ENCODE peak calls at places on chromosomes 7 and 10, in six cellular contexts. One of them, this sample, is unnamed.

GRCh38 chr7:91892821-91893340 is 12.4 kb upstream of the MTERF1 start:
- DNase-seq in mammary epithelial cell: peak
- DNase-seq in DND-41: no peak
- DNase-seq in GM06990: no peak
- DNase-seq in OCI-LY7: no peak
- DNase-seq in GM20000: no peak
- DNase-seq in this sample: no peak

GRCh38 chr7:29091722-29092121 is 54.6 kb downstream of the CPVL start:
- DNase-seq in GM06990: peak
- DNase-seq in mammary epithelial cell: peak
- DNase-seq in OCI-LY7: no peak
- DNase-seq in GM20000: peak
- DNase-seq in DND-41: no peak
- DNase-seq in this sample: peak

GRCh38 chr7:137169282-137169698 is 174.2 kb downstream of the PTN start:
- DNase-seq in DND-41: no peak
- DNase-seq in mammary epithelial cell: peak
- DNase-seq in OCI-LY7: peak
- DNase-seq in GM06990: no peak
- DNase-seq in GM20000: no peak
- DNase-seq in this sample: peak

GRCh38 chr7:80548790-80549530 is 37.1 kb upstream of the GNAT3 start:
- DNase-seq in DND-41: no peak
- DNase-seq in OCI-LY7: no peak
- DNase-seq in GM06990: no peak
- DNase-seq in mammary epithelial cell: no peak
- DNase-seq in GM20000: no peak
- DNase-seq in this sample: no peak

GRCh38 chr7:87599336-87599735 is 1.3 kb downstream of the ABCB1 start:
- DNase-seq in OCI-LY7: peak
- DNase-seq in DND-41: no peak
- DNase-seq in mammary epithelial cell: no peak
- DNase-seq in GM20000: peak
- DNase-seq in GM06990: peak
- DNase-seq in this sample: peak

GRCh38 chr7:75054744-75055527 is 18.7 kb downstream of the RCC1L start:
- DNase-seq in mammary epithelial cell: peak
- DNase-seq in DND-41: no peak
- DNase-seq in GM20000: no peak
- DNase-seq in OCI-LY7: no peak
- DNase-seq in GM06990: no peak
- DNase-seq in this sample: no peak

GRCh38 chr10:120279196-120279595 is 177.8 kb upstream of the PLPP4 start:
- DNase-seq in mammary epithelial cell: no peak
- DNase-seq in OCI-LY7: no peak
- DNase-seq in DND-41: no peak
- DNase-seq in GM20000: no peak
- DNase-seq in GM06990: no peak
- DNase-seq in this sample: no peak

GRCh38 chr7:100684534-100685042 is 9.5 kb downstream of the GIGYF1 start:
- DNase-seq in mammary epithelial cell: no peak
- DNase-seq in DND-41: no peak
- DNase-seq in GM06990: no peak
- DNase-seq in GM20000: peak
- DNase-seq in OCI-LY7: no peak
- DNase-seq in this sample: no peak

GRCh38 chr10:32318476-32318896 is 28.5 kb downstream of the EPC1 start:
- DNase-seq in GM06990: peak
- DNase-seq in GM20000: peak
- DNase-seq in DND-41: no peak
- DNase-seq in mammary epithelial cell: no peak
- DNase-seq in OCI-LY7: peak
- DNase-seq in this sample: peak

GRCh38 chr10:110358869-110359629 is 54.3 kb upstream of the SMNDC1 start:
- DNase-seq in GM06990: no peak
- DNase-seq in GM20000: no peak
- DNase-seq in mammary epithelial cell: peak
- DNase-seq in OCI-LY7: peak
- DNase-seq in DND-41: no peak
- DNase-seq in this sample: no peak

GRCh38 chr10:129400426-129400825 is 66.6 kb upstream of the MGMT start:
- DNase-seq in mammary epithelial cell: no peak
- DNase-seq in GM20000: no peak
- DNase-seq in GM06990: no peak
- DNase-seq in OCI-LY7: no peak
- DNase-seq in DND-41: no peak
- DNase-seq in this sample: no peak
- TF ChIP-seq CTCF in mammary epithelial cell: no peak
- TF ChIP-seq CTCF in GM20000: no peak
- TF ChIP-seq CTCF in GM06990: no peak
- TF ChIP-seq CTCF in OCI-LY7: no peak
- TF ChIP-seq CTCF in DND-41: no peak
- TF ChIP-seq CTCF in this sample: no peak

DNA sequence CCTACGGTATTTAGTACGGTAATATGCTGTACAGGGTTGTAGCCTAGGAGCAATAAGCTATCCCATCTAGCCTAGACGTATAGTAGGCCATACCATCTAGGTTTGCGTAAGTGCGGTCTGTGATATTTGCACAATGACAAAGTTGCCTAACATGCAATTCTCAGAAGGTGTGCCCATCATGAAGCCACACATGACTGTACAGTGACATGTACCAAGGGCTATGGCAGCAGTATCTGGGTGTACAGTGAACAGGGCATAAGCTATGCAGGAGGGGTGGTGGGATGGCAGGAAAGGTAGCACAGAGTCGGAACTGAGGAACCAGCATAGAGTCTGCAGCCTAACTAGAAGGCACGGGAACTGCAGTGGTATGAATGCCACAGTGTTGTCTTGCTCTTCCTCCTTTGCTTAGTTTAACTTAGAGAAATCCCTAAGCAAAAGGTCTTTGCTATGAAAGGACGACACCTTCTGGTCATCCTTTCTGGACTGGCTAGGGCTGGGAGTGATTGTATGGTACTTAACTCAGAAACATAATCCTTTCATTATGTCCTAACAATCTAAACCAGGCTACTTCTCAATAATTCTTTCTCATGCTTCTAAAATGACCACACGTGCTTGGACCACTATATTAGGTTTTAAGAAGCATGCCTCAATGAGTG is 93.5 kb downstream of the DYNC1I1 start:
- DNase-seq in GM20000: no peak
- DNase-seq in DND-41: no peak
- DNase-seq in mammary epithelial cell: no peak
- DNase-seq in OCI-LY7: no peak
- DNase-seq in GM06990: no peak
- DNase-seq in this sample: no peak
- TF ChIP-seq CTCF in GM20000: no peak
- TF ChIP-seq CTCF in DND-41: no peak
- TF ChIP-seq CTCF in mammary epithelial cell: no peak
- TF ChIP-seq CTCF in OCI-LY7: no peak
- TF ChIP-seq CTCF in GM06990: no peak
- TF ChIP-seq CTCF in this sample: no peak

GRCh38 chr10:17410907-17411306 is 43.5 kb downstream of the ST8SIA6 start:
- DNase-seq in mammary epithelial cell: no peak
- DNase-seq in GM20000: no peak
- DNase-seq in GM06990: no peak
- DNase-seq in DND-41: no peak
- DNase-seq in OCI-LY7: no peak
- DNase-seq in this sample: no peak

GRCh38 chr10:17406036-17406834 is 48.2 kb downstream of the ST8SIA6 start:
- DNase-seq in DND-41: no peak
- DNase-seq in OCI-LY7: no peak
- DNase-seq in mammary epithelial cell: no peak
- DNase-seq in GM20000: no peak
- DNase-seq in GM06990: no peak
- DNase-seq in this sample: no peak

GRCh38 chr10:17412323-17412722 is 42.1 kb downstream of the ST8SIA6 start:
- DNase-seq in GM06990: no peak
- DNase-seq in mammary epithelial cell: no peak
- DNase-seq in DND-41: no peak
- DNase-seq in OCI-LY7: no peak
- DNase-seq in GM20000: no peak
- DNase-seq in this sample: no peak

GRCh38 chr10:17407040-17407439 is 47.4 kb downstream of the ST8SIA6 start:
- DNase-seq in GM20000: no peak
- DNase-seq in OCI-LY7: no peak
- DNase-seq in DND-41: no peak
- DNase-seq in mammary epithelial cell: no peak
- DNase-seq in GM06990: no peak
- DNase-seq in this sample: no peak

DNA sequence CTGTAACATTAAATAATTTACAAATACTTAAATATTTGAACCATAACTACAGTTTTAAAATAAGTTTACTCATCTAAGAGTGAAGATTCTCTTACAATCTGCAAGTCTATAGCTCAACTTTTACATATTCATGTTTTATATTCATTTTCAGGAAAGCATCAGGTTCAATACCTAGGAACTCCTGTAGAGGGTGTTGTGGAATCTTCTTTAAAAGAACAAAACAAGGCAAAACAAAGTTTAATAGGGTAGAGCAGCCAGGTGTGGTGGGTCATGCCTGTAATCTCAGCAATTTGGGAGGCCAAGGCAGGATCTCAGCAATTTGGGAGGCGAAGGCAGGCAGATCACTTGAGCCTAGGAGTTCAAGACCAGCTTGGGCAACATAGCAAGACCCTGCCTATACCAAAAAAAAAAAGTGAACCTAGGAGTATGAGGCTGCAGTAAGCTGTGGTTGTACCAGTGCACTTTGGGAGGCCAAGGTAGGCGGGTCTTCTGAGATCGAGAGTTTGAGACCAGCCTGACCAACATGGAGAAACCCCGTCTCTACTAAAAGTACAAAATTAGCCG is 45.1 kb downstream of the ST8SIA6 start:
- DNase-seq in OCI-LY7: no peak
- DNase-seq in mammary epithelial cell: no peak
- DNase-seq in DND-41: no peak
- DNase-seq in GM20000: peak
- DNase-seq in GM06990: no peak
- DNase-seq in this sample: no peak
- TF ChIP-seq CTCF in OCI-LY7: peak
- TF ChIP-seq CTCF in mammary epithelial cell: peak
- TF ChIP-seq CTCF in DND-41: peak
- TF ChIP-seq CTCF in GM20000: no peak
- TF ChIP-seq CTCF in GM06990: peak
- TF ChIP-seq CTCF in this sample: peak

GRCh38 chr7:149423441-149423970 is 37.4 kb downstream of the ZNF777 start:
- DNase-seq in GM20000: no peak
- DNase-seq in mammary epithelial cell: no peak
- DNase-seq in GM06990: no peak
- DNase-seq in OCI-LY7: no peak
- DNase-seq in DND-41: no peak
- DNase-seq in this sample: no peak
- TF ChIP-seq CTCF in GM20000: no peak
- TF ChIP-seq CTCF in mammary epithelial cell: no peak
- TF ChIP-seq CTCF in GM06990: no peak
- TF ChIP-seq CTCF in OCI-LY7: no peak
- TF ChIP-seq CTCF in DND-41: no peak
- TF ChIP-seq CTCF in this sample: no peak

GRCh38 chr10:116654816-116655215 is 34.1 kb downstream of the PNLIPRP2 start:
- DNase-seq in GM20000: no peak
- DNase-seq in DND-41: no peak
- DNase-seq in OCI-LY7: no peak
- DNase-seq in GM06990: no peak
- DNase-seq in mammary epithelial cell: no peak
- DNase-seq in this sample: no peak
- TF ChIP-seq CTCF in GM20000: no peak
- TF ChIP-seq CTCF in DND-41: peak
- TF ChIP-seq CTCF in OCI-LY7: peak
- TF ChIP-seq CTCF in GM06990: peak
- TF ChIP-seq CTCF in mammary epithelial cell: peak
- TF ChIP-seq CTCF in this sample: peak

DNA sequence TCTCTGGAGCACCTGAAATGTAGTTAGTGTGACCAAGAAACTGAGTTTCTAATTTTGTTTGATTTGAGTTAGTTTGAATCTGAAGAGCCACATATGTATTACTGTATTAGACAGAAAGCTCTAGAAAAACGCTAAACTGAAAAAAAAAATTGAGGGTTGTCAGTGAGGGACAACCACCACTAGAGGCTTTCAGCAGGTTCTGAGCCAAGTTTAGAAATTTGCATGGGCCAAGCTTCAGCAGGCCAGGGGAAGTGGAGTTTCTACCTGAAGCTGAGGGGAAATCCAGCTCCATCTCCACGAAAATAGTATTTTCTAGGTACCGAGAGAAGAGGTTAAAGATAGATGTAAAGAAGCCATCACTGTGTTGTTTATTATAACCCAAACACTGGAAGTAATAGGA is 77.9 kb upstream of the PLXNA4 start:
- DNase-seq in OCI-LY7: peak
- DNase-seq in GM06990: no peak
- DNase-seq in DND-41: peak
- DNase-seq in GM20000: peak
- DNase-seq in mammary epithelial cell: no peak
- DNase-seq in this sample: peak
- TF ChIP-seq CTCF in OCI-LY7: peak
- TF ChIP-seq CTCF in GM06990: peak
- TF ChIP-seq CTCF in DND-41: peak
- TF ChIP-seq CTCF in GM20000: no peak
- TF ChIP-seq CTCF in mammary epithelial cell: no peak
- TF ChIP-seq CTCF in this sample: peak

DNA sequence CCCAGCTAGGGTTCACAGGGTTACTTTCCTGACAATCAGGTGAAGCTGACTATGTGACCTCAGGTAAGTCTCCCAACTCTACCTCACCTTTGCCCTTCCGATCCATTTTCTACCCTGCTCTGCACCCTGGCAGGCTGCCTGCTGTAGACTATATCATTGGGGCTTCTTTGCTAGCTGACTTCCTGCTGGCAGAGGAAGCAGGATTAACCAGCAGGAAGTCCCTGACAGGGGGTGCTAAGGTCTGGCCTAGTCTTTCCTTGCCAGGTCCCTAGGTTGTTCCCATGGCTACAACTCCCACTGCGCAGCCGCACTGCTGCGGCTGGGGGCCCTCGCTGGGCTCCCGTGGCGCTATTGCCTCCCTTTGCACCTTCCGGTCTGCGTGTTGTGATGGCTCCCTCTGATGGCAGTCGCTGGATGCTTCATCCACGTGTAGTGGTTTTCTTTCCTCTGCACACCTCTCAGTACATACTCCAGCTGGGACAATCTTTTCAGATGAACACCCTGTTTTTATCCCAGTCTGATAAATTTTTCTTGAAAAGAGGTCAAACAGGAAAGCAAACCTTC is 365.9 kb downstream of the REEP3 start:
- DNase-seq in GM20000: no peak
- DNase-seq in DND-41: no peak
- DNase-seq in mammary epithelial cell: no peak
- DNase-seq in OCI-LY7: no peak
- DNase-seq in GM06990: peak
- DNase-seq in this sample: no peak
- TF ChIP-seq CTCF in GM20000: no peak
- TF ChIP-seq CTCF in DND-41: no peak
- TF ChIP-seq CTCF in mammary epithelial cell: no peak
- TF ChIP-seq CTCF in OCI-LY7: peak
- TF ChIP-seq CTCF in GM06990: peak
- TF ChIP-seq CTCF in this sample: no peak

DNA sequence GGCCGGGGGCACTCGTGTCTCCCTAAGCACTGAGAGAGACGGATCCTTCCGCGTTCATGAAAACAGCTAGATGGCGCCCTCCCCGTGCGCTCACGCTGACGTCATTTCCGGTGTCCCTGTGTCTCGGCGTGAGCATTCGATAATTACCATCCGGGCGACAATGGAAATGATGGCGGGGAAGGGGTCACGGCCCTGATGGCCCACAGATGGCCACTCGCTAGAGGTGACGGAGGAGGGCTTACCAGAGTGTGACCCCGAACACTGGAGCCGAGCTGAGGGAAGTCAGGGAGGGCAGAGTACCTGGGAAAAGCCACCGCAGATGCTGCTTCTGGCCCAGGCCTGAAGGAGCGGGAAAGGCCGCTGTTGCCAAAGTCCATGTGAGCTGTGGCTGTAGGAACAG is 222.9 kb downstream of the TCERG1L start:
- DNase-seq in GM20000: no peak
- DNase-seq in DND-41: no peak
- DNase-seq in GM06990: no peak
- DNase-seq in mammary epithelial cell: no peak
- DNase-seq in OCI-LY7: no peak
- DNase-seq in this sample: no peak
- TF ChIP-seq CTCF in GM20000: no peak
- TF ChIP-seq CTCF in DND-41: peak
- TF ChIP-seq CTCF in GM06990: no peak
- TF ChIP-seq CTCF in mammary epithelial cell: no peak
- TF ChIP-seq CTCF in OCI-LY7: peak
- TF ChIP-seq CTCF in this sample: no peak

This sample was measured in activated CD8-positive, alpha-beta T cell treated with anti-CD3 and anti-CD28 coated beads for 36 hours.